ENCODE peak calls at places on chromosome 1, in seven cellular contexts. O, J, U, W, R, T and G are unnamed samples.

GRCh38 chr1:21293537-21294265 is 3.4 kb upstream of the ECE1 start:
- DNase-seq in O (no peak), J (no peak), U (no peak), W (no peak), R (no peak), T (no peak), G (no peak)

GRCh38 chr1:161994153-161994814 is 29.4 kb downstream of the OLFML2B start:
- DNase-seq in O (no peak), J (peak), U (no peak), W (no peak), R (no peak), T (no peak), G (peak)

GRCh38 chr1:56394298-56394697 is 185.1 kb downstream of the PLPP3 start:
- DNase-seq in O (no peak), J (no peak), U (no peak), W (no peak), R (no peak), T (no peak), G (no peak)

GRCh38 chr1:100428160-100428559 is 75.9 kb downstream of the CDC14A start:
- DNase-seq in O (no peak), J (no peak), U (no peak), W (no peak), R (no peak), T (no peak), G (no peak)

GRCh38 chr1:224734261-224734935 is 118.3 kb downstream of the CNIH3 start:
- DNase-seq in O (peak), J (no peak), U (no peak), W (no peak), R (no peak), T (no peak), G (peak)

GRCh38 chr1:237608433-237608832 is 282.3 kb downstream of the ZP4 start:
- DNase-seq in O (no peak), J (no peak), U (no peak), W (no peak), R (no peak), T (no peak), G (no peak)

GRCh38 chr1:41496080-41497055 is 11.9 kb upstream of the EDN2 start:
- DNase-seq in O (peak), J (peak), U (peak), W (no peak), R (peak), T (peak), G (peak)

GRCh38 chr1:224168859-224169380 is 14.1 kb upstream of the DEGS1 start:
- DNase-seq in O (no peak), J (peak), U (no peak), W (no peak), R (no peak), T (no peak), G (no peak)

GRCh38 chr1:95193591-95193990 is 40.4 kb upstream of the RWDD3 start:
- DNase-seq in O (no peak), J (no peak), U (no peak), W (no peak), R (no peak), T (no peak), G (no peak)

GRCh38 chr1:7326366-7326765 is 444.7 kb upstream of the VAMP3 start:
- DNase-seq in O (no peak), J (no peak), U (no peak), W (no peak), R (no peak), T (no peak), G (no peak)

GRCh38 chr1:246491551-246492053 is 15.5 kb downstream of the SMYD3 start:
- DNase-seq in O (no peak), J (no peak), U (no peak), W (peak), R (no peak), T (no peak), G (no peak)

GRCh38 chr1:100290291-100290690 is 24.3 kb downstream of the RTCA start:
- DNase-seq in O (no peak), J (no peak), U (no peak), W (no peak), R (no peak), T (no peak), G (no peak)

GRCh38 chr1:160622885-160623633 is 23.8 kb downstream of the SLAMF1 start:
- DNase-seq in O (no peak), J (no peak), U (no peak), W (no peak), R (no peak), T (no peak), G (no peak)

GRCh38 chr1:216812966-216813365 is 89.7 kb upstream of the ESRRG start:
- DNase-seq in O (no peak), J (no peak), U (no peak), W (peak), R (no peak), T (no peak), G (peak)

GRCh38 chr1:86845514-86845913 is 68.4 kb downstream of the SELENOF start:
- DNase-seq in O (no peak), J (no peak), U (no peak), W (no peak), R (no peak), T (no peak), G (no peak)

GRCh38 chr1:151953409-151954094 is 40.1 kb downstream of the S100A10 start:
- DNase-seq in O (no peak), J (no peak), U (no peak), W (no peak), R (no peak), T (no peak), G (no peak)

GRCh38 chr1:21655748-21656147 is 13.4 kb downstream of the RAP1GAP start:
- DNase-seq in O (peak), J (no peak), U (peak), W (no peak), R (no peak), T (no peak), G (peak)

GRCh38 chr1:111221633-111222286 is 5.8 kb upstream of the CHI3L2 start:
- DNase-seq in O (no peak), J (peak), U (no peak), W (no peak), R (no peak), T (no peak), G (no peak)

GRCh38 chr1:193190096-193190744 is 3.8 kb upstream of the B3GALT2 start:
- DNase-seq in O (no peak), J (no peak), U (no peak), W (no peak), R (no peak), T (no peak), G (peak)

GRCh38 chr1:55632906-55633305 is 417.7 kb upstream of the USP24 start:
- DNase-seq in O (no peak), J (no peak), U (peak), W (peak), R (no peak), T (no peak), G (no peak)

GRCh38 chr1:16021681-16022080 is at the start of gene CLCNKA:
- DNase-seq in O (no peak), J (no peak), U (no peak), W (no peak), R (peak), T (no peak), G (no peak)